ENCODE peak calls at places on chromosomes 6 and 20, in nine cellular contexts. One of them, this sample, is unnamed.

GRCh38 chr6:1849686-1850580 is 240.2 kb downstream of the FOXC1 start:
- DNase-seq in psoas muscle: no peak
- DNase-seq in uterus: no peak
- DNase-seq in dorsolateral prefrontal cortex: no peak
- DNase-seq in NB4: peak; percentile 76
- DNase-seq in mucosa of descending colon: no peak
- DNase-seq in fibroblast of pulmonary artery: no peak
- DNase-seq in ascending aorta: no peak
- DNase-seq in PC-3: no peak
- DNase-seq in this sample: no peak

GRCh38 chr6:43702522-43703440 is 15.2 kb upstream of the MRPS18A start:
- DNase-seq in ascending aorta: peak; percentile 96
- DNase-seq in mucosa of descending colon: peak; percentile 89
- DNase-seq in uterus: peak; percentile 88
- DNase-seq in PC-3: peak; percentile 93
- DNase-seq in fibroblast of pulmonary artery: peak; percentile 97
- DNase-seq in psoas muscle: peak; percentile 92
- DNase-seq in NB4: peak; percentile 60
- DNase-seq in dorsolateral prefrontal cortex: no peak
- DNase-seq in this sample: peak; percentile 95

GRCh38 chr20:19688031-19688806 is 69.8 kb upstream of the RIN2 start:
- DNase-seq in NB4: peak; percentile 55
- DNase-seq in PC-3: peak; percentile 92
- DNase-seq in psoas muscle: peak; percentile 76
- DNase-seq in uterus: peak; percentile 57
- DNase-seq in ascending aorta: peak; percentile 89
- DNase-seq in mucosa of descending colon: peak; percentile 89
- DNase-seq in dorsolateral prefrontal cortex: peak; percentile 74
- DNase-seq in fibroblast of pulmonary artery: peak; percentile 92
- DNase-seq in this sample: peak; percentile 92

GRCh38 chr20:21202284-21202683 is 76.4 kb downstream of the KIZ start:
- DNase-seq in PC-3: peak; percentile 69
- DNase-seq in ascending aorta: no peak
- DNase-seq in mucosa of descending colon: no peak
- DNase-seq in fibroblast of pulmonary artery: peak; percentile 25
- DNase-seq in uterus: no peak
- DNase-seq in psoas muscle: no peak
- DNase-seq in NB4: no peak
- DNase-seq in dorsolateral prefrontal cortex: no peak
- DNase-seq in this sample: peak; percentile 35

GRCh38 chr20:23362392-23363256 is 642 bp downstream of the GZF1 start:
- DNase-seq in uterus: no peak
- DNase-seq in ascending aorta: peak; percentile 74
- DNase-seq in psoas muscle: peak; percentile 64
- DNase-seq in dorsolateral prefrontal cortex: no peak
- DNase-seq in PC-3: peak; percentile 31
- DNase-seq in fibroblast of pulmonary artery: peak; percentile 34
- DNase-seq in mucosa of descending colon: peak; percentile 50
- DNase-seq in NB4: peak; percentile 86
- DNase-seq in this sample: peak; percentile 14

GRCh38 chr6:2258112-2258511 is 12.7 kb upstream of the GMDS start:
- DNase-seq in fibroblast of pulmonary artery: no peak
- DNase-seq in dorsolateral prefrontal cortex: no peak
- DNase-seq in mucosa of descending colon: no peak
- DNase-seq in NB4: no peak
- DNase-seq in ascending aorta: no peak
- DNase-seq in psoas muscle: no peak
- DNase-seq in PC-3: no peak
- DNase-seq in uterus: no peak
- DNase-seq in this sample: no peak

GRCh38 chr6:154196333-154196732 is 157.3 kb downstream of the OPRM1 start:
- DNase-seq in ascending aorta: no peak
- DNase-seq in psoas muscle: no peak
- DNase-seq in uterus: no peak
- DNase-seq in fibroblast of pulmonary artery: no peak
- DNase-seq in PC-3: no peak
- DNase-seq in mucosa of descending colon: no peak
- DNase-seq in NB4: no peak
- DNase-seq in dorsolateral prefrontal cortex: no peak
- DNase-seq in this sample: no peak

GRCh38 chr20:10771435-10772140 is 97.8 kb upstream of the JAG1 start:
- DNase-seq in psoas muscle: no peak
- DNase-seq in NB4: no peak
- DNase-seq in mucosa of descending colon: no peak
- DNase-seq in dorsolateral prefrontal cortex: no peak
- DNase-seq in uterus: no peak
- DNase-seq in ascending aorta: no peak
- DNase-seq in fibroblast of pulmonary artery: peak; percentile 44
- DNase-seq in PC-3: peak; percentile 68
- DNase-seq in this sample: peak; percentile 86

GRCh38 chr6:1609662-1610496 is at the start of gene FOXC1:
- DNase-seq in uterus: peak; percentile 87
- DNase-seq in mucosa of descending colon: peak; percentile 86
- DNase-seq in ascending aorta: peak; percentile 98
- DNase-seq in NB4: peak; percentile 89
- DNase-seq in PC-3: peak; percentile 97
- DNase-seq in fibroblast of pulmonary artery: peak; percentile 94
- DNase-seq in dorsolateral prefrontal cortex: no peak
- DNase-seq in psoas muscle: peak; percentile 90
- DNase-seq in this sample: peak; percentile 92

GRCh38 chr6:46628498-46628897 is 24.1 kb downstream of the CYP39A1 start:
- DNase-seq in PC-3: no peak
- DNase-seq in psoas muscle: no peak
- DNase-seq in NB4: no peak
- DNase-seq in mucosa of descending colon: no peak
- DNase-seq in ascending aorta: no peak
- DNase-seq in uterus: no peak
- DNase-seq in dorsolateral prefrontal cortex: no peak
- DNase-seq in fibroblast of pulmonary artery: no peak
- DNase-seq in this sample: no peak

GRCh38 chr6:88483424-88483823 is 317.3 kb upstream of the CNR1 start:
- DNase-seq in ascending aorta: no peak
- DNase-seq in fibroblast of pulmonary artery: peak; percentile 4
- DNase-seq in PC-3: no peak
- DNase-seq in mucosa of descending colon: no peak
- DNase-seq in uterus: no peak
- DNase-seq in psoas muscle: no peak
- DNase-seq in NB4: no peak
- DNase-seq in dorsolateral prefrontal cortex: no peak
- DNase-seq in this sample: no peak

GRCh38 chr6:124955108-124955851 is 7.0 kb upstream of the RNF217 start:
- DNase-seq in fibroblast of pulmonary artery: peak; percentile 46
- DNase-seq in psoas muscle: no peak
- DNase-seq in ascending aorta: no peak
- DNase-seq in PC-3: no peak
- DNase-seq in mucosa of descending colon: no peak
- DNase-seq in NB4: no peak
- DNase-seq in dorsolateral prefrontal cortex: no peak
- DNase-seq in uterus: no peak
- DNase-seq in this sample: no peak

GRCh38 chr20:32159766-32160221 is 47.7 kb downstream of the PLAGL2 start:
- DNase-seq in dorsolateral prefrontal cortex: no peak
- DNase-seq in fibroblast of pulmonary artery: no peak
- DNase-seq in uterus: no peak
- DNase-seq in mucosa of descending colon: no peak
- DNase-seq in ascending aorta: peak; percentile 30
- DNase-seq in PC-3: no peak
- DNase-seq in NB4: no peak
- DNase-seq in psoas muscle: no peak
- DNase-seq in this sample: no peak

GRCh38 chr6:137641474-137642077 is 147.4 kb upstream of the OLIG3 start:
- DNase-seq in uterus: peak; percentile 46
- DNase-seq in PC-3: peak; percentile 65
- DNase-seq in mucosa of descending colon: peak; percentile 82
- DNase-seq in NB4: peak; percentile 82
- DNase-seq in ascending aorta: peak; percentile 77
- DNase-seq in dorsolateral prefrontal cortex: peak; percentile 66
- DNase-seq in psoas muscle: peak; percentile 55
- DNase-seq in fibroblast of pulmonary artery: peak; percentile 85
- DNase-seq in this sample: peak; percentile 80
- H3K4me3 ChIP-seq in uterus: no peak overlapping the region
- H3K4me3 ChIP-seq in PC-3: no peak overlapping the region
- H3K4me3 ChIP-seq in mucosa of descending colon: no peak overlapping the region
- H3K4me3 ChIP-seq in NB4: no peak overlapping the region
- H3K4me3 ChIP-seq in ascending aorta: no peak overlapping the region
- H3K4me3 ChIP-seq in dorsolateral prefrontal cortex: no peak overlapping the region
- H3K4me3 ChIP-seq in psoas muscle: no peak overlapping the region
- H3K4me3 ChIP-seq in fibroblast of pulmonary artery: no peak overlapping the region
- H3K4me3 ChIP-seq in this sample: no peak overlapping the region

DNA sequence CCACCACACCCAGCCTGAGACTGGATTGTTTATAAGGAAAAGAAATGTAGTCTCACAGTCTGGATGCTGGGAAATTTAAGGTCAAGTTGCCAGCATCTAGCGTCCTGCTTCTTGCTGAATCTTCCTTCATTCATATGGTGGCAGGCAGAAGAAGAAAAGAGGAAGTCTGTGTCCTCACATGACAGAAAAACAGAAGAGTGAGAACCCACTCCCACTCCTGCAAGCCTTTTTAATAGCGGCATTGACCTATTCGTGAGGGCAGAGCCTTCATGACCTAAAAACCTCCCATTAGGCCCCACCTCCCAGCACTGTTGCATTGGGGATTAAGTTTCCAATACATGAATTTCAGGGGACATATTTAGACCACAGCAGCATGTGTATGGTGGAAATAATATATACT is 160.8 kb upstream of the BMP2 start:
- DNase-seq in uterus: no peak
- DNase-seq in dorsolateral prefrontal cortex: no peak
- DNase-seq in psoas muscle: no peak
- DNase-seq in mucosa of descending colon: no peak
- DNase-seq in PC-3: no peak
- DNase-seq in fibroblast of pulmonary artery: no peak
- DNase-seq in ascending aorta: no peak
- DNase-seq in NB4: peak; percentile 92
- DNase-seq in this sample: no peak
- TF ChIP-seq CTCF in uterus: no peak
- TF ChIP-seq CTCF in dorsolateral prefrontal cortex: no peak
- TF ChIP-seq CTCF in psoas muscle: no peak
- TF ChIP-seq CTCF in mucosa of descending colon: no peak
- TF ChIP-seq CTCF in PC-3: no peak
- TF ChIP-seq CTCF in fibroblast of pulmonary artery: no peak
- TF ChIP-seq CTCF in ascending aorta: no peak
- TF ChIP-seq CTCF in NB4: no peak
- TF ChIP-seq CTCF in this sample: no peak

DNA sequence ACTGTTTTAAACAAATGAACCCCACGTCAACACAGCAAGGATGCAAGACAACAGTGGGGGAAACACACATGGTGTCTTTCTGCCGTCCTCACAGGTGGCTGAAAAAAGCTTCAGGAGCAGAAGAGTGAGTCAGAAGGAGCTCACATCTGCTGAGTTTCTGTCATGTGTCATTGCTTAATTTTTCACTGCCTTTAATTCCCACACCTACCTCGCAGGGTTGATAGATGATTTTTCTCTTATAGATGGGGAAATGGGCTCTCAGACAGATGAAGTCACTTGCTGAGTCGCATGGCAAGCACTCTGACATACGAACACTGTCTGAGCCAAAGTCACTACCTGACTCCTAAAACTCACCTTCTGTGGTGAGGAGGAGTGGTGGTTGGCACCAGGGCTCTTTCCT is 28.3 kb upstream of the CARMIL1 start:
- DNase-seq in mucosa of descending colon: no peak
- DNase-seq in ascending aorta: no peak
- DNase-seq in psoas muscle: no peak
- DNase-seq in PC-3: peak; percentile 33
- DNase-seq in dorsolateral prefrontal cortex: no peak
- DNase-seq in fibroblast of pulmonary artery: no peak
- DNase-seq in NB4: no peak
- DNase-seq in uterus: no peak
- DNase-seq in this sample: peak; percentile 93
- H3K4me3 ChIP-seq in mucosa of descending colon: no peak overlapping the region
- H3K4me3 ChIP-seq in ascending aorta: no peak overlapping the region
- H3K4me3 ChIP-seq in psoas muscle: no peak overlapping the region
- H3K4me3 ChIP-seq in PC-3: no peak overlapping the region
- H3K4me3 ChIP-seq in dorsolateral prefrontal cortex: no peak overlapping the region
- H3K4me3 ChIP-seq in fibroblast of pulmonary artery: no peak overlapping the region
- H3K4me3 ChIP-seq in NB4: no peak overlapping the region
- H3K4me3 ChIP-seq in uterus: no peak overlapping the region
- H3K4me3 ChIP-seq in this sample: no peak overlapping the region

GRCh38 chr20:36833275-36834020 is 42.5 kb upstream of the TLDC2 start:
- DNase-seq in uterus: no peak
- DNase-seq in psoas muscle: no peak
- DNase-seq in PC-3: no peak
- DNase-seq in mucosa of descending colon: peak; percentile 33
- DNase-seq in ascending aorta: no peak
- DNase-seq in NB4: no peak
- DNase-seq in fibroblast of pulmonary artery: no peak
- DNase-seq in dorsolateral prefrontal cortex: no peak
- DNase-seq in this sample: no peak

GRCh38 chr20:36835025-36835424 is 40.9 kb upstream of the TLDC2 start:
- DNase-seq in fibroblast of pulmonary artery: no peak
- DNase-seq in mucosa of descending colon: peak; percentile 30
- DNase-seq in PC-3: no peak
- DNase-seq in NB4: no peak
- DNase-seq in psoas muscle: no peak
- DNase-seq in ascending aorta: no peak
- DNase-seq in dorsolateral prefrontal cortex: no peak
- DNase-seq in uterus: no peak
- DNase-seq in this sample: no peak

GRCh38 chr20:36827541-36828279 is 48.2 kb upstream of the TLDC2 start:
- DNase-seq in fibroblast of pulmonary artery: no peak
- DNase-seq in mucosa of descending colon: no peak
- DNase-seq in PC-3: no peak
- DNase-seq in dorsolateral prefrontal cortex: no peak
- DNase-seq in psoas muscle: no peak
- DNase-seq in ascending aorta: no peak
- DNase-seq in NB4: no peak
- DNase-seq in uterus: no peak
- DNase-seq in this sample: no peak

GRCh38 chr20:36832791-36833190 is 43.1 kb upstream of the TLDC2 start:
- DNase-seq in psoas muscle: no peak
- DNase-seq in dorsolateral prefrontal cortex: no peak
- DNase-seq in uterus: no peak
- DNase-seq in mucosa of descending colon: no peak
- DNase-seq in PC-3: no peak
- DNase-seq in fibroblast of pulmonary artery: no peak
- DNase-seq in ascending aorta: no peak
- DNase-seq in NB4: no peak
- DNase-seq in this sample: no peak

DNA sequence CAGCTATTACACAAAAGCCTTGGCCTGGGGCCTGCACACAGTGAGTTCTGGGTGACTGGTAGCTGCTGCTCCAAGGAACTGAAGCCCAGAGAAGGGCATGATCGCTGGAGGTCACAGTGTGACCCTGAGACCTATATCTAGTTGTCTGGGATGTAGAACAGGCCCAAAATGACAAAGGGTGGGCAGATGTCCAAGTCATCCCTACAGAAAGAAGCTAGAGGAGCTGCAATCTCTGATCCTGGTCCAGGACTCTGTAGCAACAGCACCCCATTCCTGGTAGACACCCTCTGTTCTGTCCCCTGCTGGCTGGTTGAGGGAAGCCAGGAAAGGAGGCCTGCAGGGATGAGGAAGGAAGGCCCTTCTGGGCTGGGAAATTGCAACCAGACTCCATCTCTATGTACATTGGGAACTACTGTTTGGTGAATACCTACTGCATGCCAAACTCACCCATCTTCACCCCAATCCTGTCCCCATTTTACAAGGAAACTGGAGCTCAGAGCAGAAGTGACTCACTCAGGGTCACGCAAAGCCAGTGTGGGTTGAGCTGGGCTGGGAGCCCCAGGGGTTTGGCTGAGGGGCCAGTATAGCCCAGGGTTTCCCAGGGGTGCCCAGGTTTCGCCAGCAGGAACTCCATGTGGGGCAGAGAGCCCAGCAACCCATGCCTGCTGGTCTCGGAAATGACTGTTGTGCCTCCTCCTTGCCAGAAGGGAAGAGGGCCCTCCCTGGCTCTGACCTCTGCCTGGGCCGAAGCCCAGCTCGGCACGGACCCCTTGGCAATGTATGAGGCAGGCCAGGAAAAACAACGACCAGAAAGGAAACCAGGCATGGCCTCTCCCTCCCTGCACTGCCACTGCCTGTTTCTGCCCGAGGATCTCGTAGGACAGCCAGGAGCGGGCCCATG is 44.9 kb upstream of the TLDC2 start:
- DNase-seq in PC-3: peak; percentile 34
- DNase-seq in uterus: peak; percentile 68
- DNase-seq in NB4: no peak
- DNase-seq in ascending aorta: peak; percentile 94
- DNase-seq in fibroblast of pulmonary artery: peak; percentile 71
- DNase-seq in mucosa of descending colon: no peak
- DNase-seq in dorsolateral prefrontal cortex: peak; percentile 57
- DNase-seq in psoas muscle: peak; percentile 74
- DNase-seq in this sample: no peak
- TF ChIP-seq CTCF in PC-3: peak; percentile 34
- TF ChIP-seq CTCF in uterus: peak; percentile 52
- TF ChIP-seq CTCF in NB4: peak; percentile 25
- TF ChIP-seq CTCF in ascending aorta: peak; percentile 40
- TF ChIP-seq CTCF in fibroblast of pulmonary artery: peak; percentile 62
- TF ChIP-seq CTCF in mucosa of descending colon: no peak
- TF ChIP-seq CTCF in dorsolateral prefrontal cortex: no peak
- TF ChIP-seq CTCF in psoas muscle: no peak
- TF ChIP-seq CTCF in this sample: peak; percentile 25